ENCODE peak calls at places on chromosome 12, in five cellular contexts. G is HuH-7, K is GM20000, I is hippocampal formation, U is right lobe of liver. R is an unnamed sample.

GRCh38 chr12:64450057-64450640 is 1.8 kb upstream of the TBK1 start:
- DNase-seq in G (no peak), K (no peak), I (no peak), U (no peak), R (no peak)

GRCh38 chr12:132306885-132307191 is 22.6 kb downstream of the GALNT9 start:
- DNase-seq in G (no peak), K (no peak), I (no peak), U (peak; percentile 32), R (no peak)

GRCh38 chr12:104423809-104424208 is 32.9 kb upstream of the CHST11 start:
- DNase-seq in G (peak; percentile 10), K (no peak), I (no peak), U (no peak), R (no peak)

GRCh38 chr12:2198088-2198501 is 145.3 kb downstream of the CACNA1C start:
- DNase-seq in G (no peak), K (no peak), I (no peak), U (no peak), R (no peak)

GRCh38 chr12:100860611-100861010 is 66.0 kb downstream of the ANO4 start:
- DNase-seq in G (no peak), K (no peak), I (no peak), U (no peak), R (no peak)

GRCh38 chr12:131833896-131834641 is 5.9 kb downstream of the MMP17 start:
- DNase-seq in G (peak; percentile 63), K (no peak), I (no peak), U (no peak), R (no peak)

GRCh38 chr12:94832780-94833760 is 170.4 kb downstream of the NDUFA12 start:
- DNase-seq in G (no peak), K (no peak), I (no peak), U (no peak), R (no peak)

GRCh38 chr12:71626098-71626497 is 37.5 kb downstream of the ZFC3H1 start:
- DNase-seq in G (no peak), K (peak; percentile 11), I (no peak), U (no peak), R (no peak)

GRCh38 chr12:85322715-85323114 is 42.7 kb downstream of the ALX1 start:
- DNase-seq in G (no peak), K (peak; percentile 12), I (no peak), U (no peak), R (no peak)

GRCh38 chr12:29961231-29961630 is 177.5 kb upstream of the TMTC1 start:
- DNase-seq in G (no peak), K (no peak), I (no peak), U (no peak), R (no peak)

R was measured in upper lobe of right lung.